ENCODE peak calls at places on chromosomes 2 and 18, in ten cellular contexts. One of them, this sample, is unnamed.

GRCh38 chr2:76867854-76868253 is 654.3 kb downstream of the LRRTM4 start:
- DNase-seq in cardiac muscle cell: peak; percentile 75
- DNase-seq in bronchial epithelial cell: peak; percentile 66
- DNase-seq in adipocyte: no peak
- DNase-seq in astrocyte: peak; percentile 39
- DNase-seq in fibroblast of mammary gland: peak; percentile 78
- DNase-seq in epithelial cell of esophagus: peak; percentile 26
- DNase-seq in breast epithelium: no peak
- DNase-seq in H7: no peak
- DNase-seq in AG04450: peak; percentile 13
- DNase-seq in this sample: peak; percentile 67

GRCh38 chr2:26778076-26778475 is 7.8 kb upstream of the CENPA start:
- DNase-seq in cardiac muscle cell: no peak
- DNase-seq in bronchial epithelial cell: no peak
- DNase-seq in adipocyte: no peak
- DNase-seq in astrocyte: no peak
- DNase-seq in fibroblast of mammary gland: no peak
- DNase-seq in epithelial cell of esophagus: no peak
- DNase-seq in breast epithelium: no peak
- DNase-seq in H7: no peak
- DNase-seq in AG04450: no peak
- DNase-seq in this sample: no peak

GRCh38 chr2:147214900-147215299 is 629.9 kb upstream of the ACVR2A start:
- DNase-seq in cardiac muscle cell: peak; percentile 2
- DNase-seq in bronchial epithelial cell: no peak
- DNase-seq in adipocyte: no peak
- DNase-seq in astrocyte: peak; percentile 14
- DNase-seq in fibroblast of mammary gland: peak; percentile 6
- DNase-seq in epithelial cell of esophagus: no peak
- DNase-seq in breast epithelium: no peak
- DNase-seq in H7: no peak
- DNase-seq in AG04450: no peak
- DNase-seq in this sample: no peak

GRCh38 chr2:150981826-150982225 is 279.8 kb downstream of the RBM43 start:
- DNase-seq in cardiac muscle cell: peak; percentile 44
- DNase-seq in bronchial epithelial cell: no peak
- DNase-seq in adipocyte: peak; percentile 13
- DNase-seq in astrocyte: peak; percentile 31
- DNase-seq in fibroblast of mammary gland: peak; percentile 15
- DNase-seq in epithelial cell of esophagus: no peak
- DNase-seq in breast epithelium: no peak
- DNase-seq in H7: no peak
- DNase-seq in AG04450: peak; percentile 10
- DNase-seq in this sample: peak; percentile 9

GRCh38 chr2:11224887-11225286 is 69.6 kb downstream of the SLC66A3 start:
- DNase-seq in cardiac muscle cell: no peak
- DNase-seq in bronchial epithelial cell: no peak
- DNase-seq in adipocyte: no peak
- DNase-seq in astrocyte: no peak
- DNase-seq in fibroblast of mammary gland: no peak
- DNase-seq in epithelial cell of esophagus: no peak
- DNase-seq in breast epithelium: no peak
- DNase-seq in H7: no peak
- DNase-seq in AG04450: no peak
- DNase-seq in this sample: no peak

GRCh38 chr18:26460449-26461091 is 87.8 kb downstream of the KCTD1 start:
- DNase-seq in cardiac muscle cell: peak; percentile 78
- DNase-seq in bronchial epithelial cell: peak; percentile 98
- DNase-seq in adipocyte: no peak
- DNase-seq in astrocyte: peak; percentile 87
- DNase-seq in fibroblast of mammary gland: no peak
- DNase-seq in epithelial cell of esophagus: peak; percentile 89
- DNase-seq in breast epithelium: no peak
- DNase-seq in H7: no peak
- DNase-seq in AG04450: no peak
- DNase-seq in this sample: no peak

GRCh38 chr2:126378176-126378575 is 277.8 kb upstream of the GYPC start:
- DNase-seq in cardiac muscle cell: no peak
- DNase-seq in bronchial epithelial cell: no peak
- DNase-seq in adipocyte: no peak
- DNase-seq in astrocyte: no peak
- DNase-seq in fibroblast of mammary gland: no peak
- DNase-seq in epithelial cell of esophagus: no peak
- DNase-seq in breast epithelium: no peak
- DNase-seq in H7: no peak
- DNase-seq in AG04450: no peak
- DNase-seq in this sample: no peak

GRCh38 chr2:223601932-223602676 is at the start of gene SCG2:
- DNase-seq in cardiac muscle cell: peak; percentile 95
- DNase-seq in bronchial epithelial cell: peak; percentile 63
- DNase-seq in adipocyte: peak; percentile 96
- DNase-seq in astrocyte: peak; percentile 89
- DNase-seq in fibroblast of mammary gland: peak; percentile 91
- DNase-seq in epithelial cell of esophagus: peak; percentile 83
- DNase-seq in breast epithelium: peak; percentile 61
- DNase-seq in H7: peak; percentile 78
- DNase-seq in AG04450: peak; percentile 87
- DNase-seq in this sample: peak; percentile 81

GRCh38 chr2:120892271-120892966 is 156.8 kb downstream of the GLI2 start:
- DNase-seq in cardiac muscle cell: no peak
- DNase-seq in bronchial epithelial cell: no peak
- DNase-seq in adipocyte: no peak
- DNase-seq in astrocyte: no peak
- DNase-seq in fibroblast of mammary gland: no peak
- DNase-seq in epithelial cell of esophagus: no peak
- DNase-seq in breast epithelium: no peak
- DNase-seq in H7: no peak
- DNase-seq in AG04450: no peak
- DNase-seq in this sample: no peak

GRCh38 chr2:218959761-218960195 is 312 bp downstream of the CDK5R2 start:
- DNase-seq in cardiac muscle cell: no peak
- DNase-seq in bronchial epithelial cell: no peak
- DNase-seq in adipocyte: no peak
- DNase-seq in astrocyte: no peak
- DNase-seq in fibroblast of mammary gland: no peak
- DNase-seq in epithelial cell of esophagus: no peak
- DNase-seq in breast epithelium: no peak
- DNase-seq in H7: no peak
- DNase-seq in AG04450: no peak
- DNase-seq in this sample: no peak
- H3K4me3 ChIP-seq in cardiac muscle cell: peak overlapping the region; percentile 51
- H3K4me3 ChIP-seq in bronchial epithelial cell: peak overlapping the region; percentile 31
- H3K4me3 ChIP-seq in adipocyte: peak overlapping the region; percentile 37
- H3K4me3 ChIP-seq in astrocyte: peak overlapping the region; percentile 44
- H3K4me3 ChIP-seq in fibroblast of mammary gland: no peak overlapping the region
- H3K4me3 ChIP-seq in epithelial cell of esophagus: no peak overlapping the region
- H3K4me3 ChIP-seq in breast epithelium: peak overlapping the region; percentile 14
- H3K4me3 ChIP-seq in H7: peak overlapping the region; percentile 41
- H3K4me3 ChIP-seq in AG04450: peak overlapping the region; percentile 48
- H3K4me3 ChIP-seq in this sample: peak overlapping the region; percentile 45

GRCh38 chr18:46322411-46322891 is 218.3 kb downstream of the HAUS1 start:
- DNase-seq in cardiac muscle cell: no peak
- DNase-seq in bronchial epithelial cell: peak; percentile 74
- DNase-seq in adipocyte: no peak
- DNase-seq in astrocyte: peak; percentile 31
- DNase-seq in fibroblast of mammary gland: peak; percentile 31
- DNase-seq in epithelial cell of esophagus: peak; percentile 61
- DNase-seq in breast epithelium: no peak
- DNase-seq in H7: no peak
- DNase-seq in AG04450: no peak
- DNase-seq in this sample: no peak

GRCh38 chr18:46325836-46326235 is 221.7 kb downstream of the HAUS1 start:
- DNase-seq in cardiac muscle cell: no peak
- DNase-seq in bronchial epithelial cell: peak; percentile 22
- DNase-seq in adipocyte: no peak
- DNase-seq in astrocyte: no peak
- DNase-seq in fibroblast of mammary gland: no peak
- DNase-seq in epithelial cell of esophagus: peak; percentile 51
- DNase-seq in breast epithelium: no peak
- DNase-seq in H7: no peak
- DNase-seq in AG04450: no peak
- DNase-seq in this sample: no peak

GRCh38 chr18:46324556-46324955 is 220.4 kb downstream of the HAUS1 start:
- DNase-seq in cardiac muscle cell: peak; percentile 85
- DNase-seq in bronchial epithelial cell: peak; percentile 86
- DNase-seq in adipocyte: peak; percentile 48
- DNase-seq in astrocyte: peak; percentile 64
- DNase-seq in fibroblast of mammary gland: peak; percentile 76
- DNase-seq in epithelial cell of esophagus: peak; percentile 83
- DNase-seq in breast epithelium: no peak
- DNase-seq in H7: peak; percentile 69
- DNase-seq in AG04450: peak; percentile 11
- DNase-seq in this sample: peak; percentile 37

GRCh38 chr18:46322941-46323340 is 218.8 kb downstream of the HAUS1 start:
- DNase-seq in cardiac muscle cell: no peak
- DNase-seq in bronchial epithelial cell: no peak
- DNase-seq in adipocyte: no peak
- DNase-seq in astrocyte: no peak
- DNase-seq in fibroblast of mammary gland: no peak
- DNase-seq in epithelial cell of esophagus: no peak
- DNase-seq in breast epithelium: no peak
- DNase-seq in H7: no peak
- DNase-seq in AG04450: no peak
- DNase-seq in this sample: no peak

GRCh38 chr18:46324087-46324486 is 219.9 kb downstream of the HAUS1 start:
- DNase-seq in cardiac muscle cell: no peak
- DNase-seq in bronchial epithelial cell: no peak
- DNase-seq in adipocyte: no peak
- DNase-seq in astrocyte: no peak
- DNase-seq in fibroblast of mammary gland: no peak
- DNase-seq in epithelial cell of esophagus: no peak
- DNase-seq in breast epithelium: no peak
- DNase-seq in H7: no peak
- DNase-seq in AG04450: no peak
- DNase-seq in this sample: no peak
- H3K4me3 ChIP-seq in cardiac muscle cell: no peak overlapping the region
- H3K4me3 ChIP-seq in bronchial epithelial cell: no peak overlapping the region
- H3K4me3 ChIP-seq in adipocyte: no peak overlapping the region
- H3K4me3 ChIP-seq in astrocyte: no peak overlapping the region
- H3K4me3 ChIP-seq in fibroblast of mammary gland: no peak overlapping the region
- H3K4me3 ChIP-seq in epithelial cell of esophagus: no peak overlapping the region
- H3K4me3 ChIP-seq in breast epithelium: no peak overlapping the region
- H3K4me3 ChIP-seq in H7: no peak overlapping the region
- H3K4me3 ChIP-seq in AG04450: no peak overlapping the region
- H3K4me3 ChIP-seq in this sample: no peak overlapping the region

GRCh38 chr18:24497052-24497754 is 36.8 kb downstream of the HRH4 start:
- DNase-seq in cardiac muscle cell: peak; percentile 30
- DNase-seq in bronchial epithelial cell: peak; percentile 17
- DNase-seq in adipocyte: peak; percentile 44
- DNase-seq in astrocyte: peak; percentile 76
- DNase-seq in fibroblast of mammary gland: peak; percentile 68
- DNase-seq in epithelial cell of esophagus: peak; percentile 29
- DNase-seq in breast epithelium: no peak
- DNase-seq in H7: no peak
- DNase-seq in AG04450: no peak
- DNase-seq in this sample: peak; percentile 23

GRCh38 chr18:24502621-24503020 is 42.2 kb downstream of the HRH4 start:
- DNase-seq in cardiac muscle cell: no peak
- DNase-seq in bronchial epithelial cell: peak; percentile 22
- DNase-seq in adipocyte: no peak
- DNase-seq in astrocyte: no peak
- DNase-seq in fibroblast of mammary gland: no peak
- DNase-seq in epithelial cell of esophagus: peak; percentile 54
- DNase-seq in breast epithelium: no peak
- DNase-seq in H7: no peak
- DNase-seq in AG04450: no peak
- DNase-seq in this sample: no peak

GRCh38 chr18:24503182-24503581 is 42.7 kb downstream of the HRH4 start:
- DNase-seq in cardiac muscle cell: no peak
- DNase-seq in bronchial epithelial cell: no peak
- DNase-seq in adipocyte: no peak
- DNase-seq in astrocyte: no peak
- DNase-seq in fibroblast of mammary gland: no peak
- DNase-seq in epithelial cell of esophagus: no peak
- DNase-seq in breast epithelium: no peak
- DNase-seq in H7: no peak
- DNase-seq in AG04450: no peak
- DNase-seq in this sample: no peak

GRCh38 chr18:24499814-24500601 is 39.6 kb downstream of the HRH4 start:
- DNase-seq in cardiac muscle cell: peak; percentile 3
- DNase-seq in bronchial epithelial cell: no peak
- DNase-seq in adipocyte: peak; percentile 32
- DNase-seq in astrocyte: peak; percentile 42
- DNase-seq in fibroblast of mammary gland: peak; percentile 38
- DNase-seq in epithelial cell of esophagus: no peak
- DNase-seq in breast epithelium: no peak
- DNase-seq in H7: no peak
- DNase-seq in AG04450: no peak
- DNase-seq in this sample: no peak

DNA sequence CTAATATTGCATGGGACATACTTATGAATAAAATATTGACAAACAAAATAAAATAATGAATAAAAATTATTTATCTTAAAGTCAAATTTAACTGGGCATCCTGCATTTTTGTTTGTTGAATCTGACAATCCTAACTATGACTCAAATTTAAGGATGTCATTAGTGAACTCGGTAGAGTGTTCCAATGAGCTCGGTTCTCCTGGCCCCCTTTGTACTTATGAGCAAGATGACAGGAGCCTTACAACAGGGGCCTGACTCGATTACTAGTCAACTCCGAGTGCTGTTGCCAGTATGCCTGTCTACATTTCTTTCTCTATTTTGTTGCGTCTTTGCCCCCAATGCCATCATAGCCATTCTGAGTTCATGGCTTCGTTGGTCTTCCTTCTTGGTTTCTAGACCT is 40.3 kb downstream of the HRH4 start:
- DNase-seq in cardiac muscle cell: no peak
- DNase-seq in bronchial epithelial cell: no peak
- DNase-seq in adipocyte: no peak
- DNase-seq in astrocyte: no peak
- DNase-seq in fibroblast of mammary gland: peak; percentile 17
- DNase-seq in epithelial cell of esophagus: no peak
- DNase-seq in breast epithelium: no peak
- DNase-seq in H7: no peak
- DNase-seq in AG04450: no peak
- DNase-seq in this sample: no peak
- H3K4me3 ChIP-seq in cardiac muscle cell: no peak overlapping the region
- H3K4me3 ChIP-seq in bronchial epithelial cell: no peak overlapping the region
- H3K4me3 ChIP-seq in adipocyte: no peak overlapping the region
- H3K4me3 ChIP-seq in astrocyte: no peak overlapping the region
- H3K4me3 ChIP-seq in fibroblast of mammary gland: no peak overlapping the region
- H3K4me3 ChIP-seq in epithelial cell of esophagus: no peak overlapping the region
- H3K4me3 ChIP-seq in breast epithelium: no peak overlapping the region
- H3K4me3 ChIP-seq in H7: no peak overlapping the region
- H3K4me3 ChIP-seq in AG04450: no peak overlapping the region
- H3K4me3 ChIP-seq in this sample: no peak overlapping the region

DNA sequence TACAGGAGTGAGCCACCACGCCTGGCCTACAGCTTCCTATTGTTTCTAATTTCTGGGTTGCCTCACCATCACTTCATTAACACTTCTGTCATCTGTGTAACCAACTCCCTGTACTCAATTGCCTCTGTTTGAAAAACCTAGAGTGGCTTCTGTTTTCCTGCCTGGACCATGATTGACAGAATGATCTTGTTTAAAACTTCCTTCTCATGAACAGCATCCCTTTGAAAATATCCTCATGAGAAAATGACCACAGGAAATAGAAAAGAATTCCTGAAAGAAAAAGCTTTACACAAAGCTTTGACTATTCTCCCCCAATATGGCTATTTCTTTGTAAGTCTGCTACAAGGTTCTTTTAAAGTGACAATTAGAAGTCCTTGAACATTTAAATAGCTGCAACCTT is 672.3 kb downstream of the ARHGAP15 start:
- DNase-seq in cardiac muscle cell: no peak
- DNase-seq in bronchial epithelial cell: no peak
- DNase-seq in adipocyte: no peak
- DNase-seq in astrocyte: no peak
- DNase-seq in fibroblast of mammary gland: no peak
- DNase-seq in epithelial cell of esophagus: no peak
- DNase-seq in breast epithelium: no peak
- DNase-seq in H7: no peak
- DNase-seq in AG04450: no peak
- DNase-seq in this sample: no peak
- H3K4me3 ChIP-seq in cardiac muscle cell: no peak overlapping the region
- H3K4me3 ChIP-seq in bronchial epithelial cell: no peak overlapping the region
- H3K4me3 ChIP-seq in adipocyte: no peak overlapping the region
- H3K4me3 ChIP-seq in astrocyte: no peak overlapping the region
- H3K4me3 ChIP-seq in fibroblast of mammary gland: no peak overlapping the region
- H3K4me3 ChIP-seq in epithelial cell of esophagus: no peak overlapping the region
- H3K4me3 ChIP-seq in breast epithelium: no peak overlapping the region
- H3K4me3 ChIP-seq in H7: no peak overlapping the region
- H3K4me3 ChIP-seq in AG04450: no peak overlapping the region
- H3K4me3 ChIP-seq in this sample: no peak overlapping the region

This sample was measured in skeletal muscle cell.